ENCODE peak calls at places on chromosome 18, in six cellular contexts. G, L, Z, O, A and X are unnamed samples.

GRCh38 chr18:54323561-54323960 is 34.1 kb downstream of the STARD6 start:
- DNase-seq in Z (no peak), G (no peak), L (no peak), A (no peak), O (no peak), X (no peak)

GRCh38 chr18:76464281-76465259 is 30.5 kb downstream of the ZNF516 start:
- DNase-seq in L (no peak), Z (no peak), G (no peak), A (no peak), O (no peak), X (no peak)

GRCh38 chr18:59582395-59582794 is 114.8 kb downstream of the CCBE1 start:
- DNase-seq in Z (no peak), A (no peak), O (peak; percentile 14), G (no peak), L (no peak), X (no peak)

GRCh38 chr18:907171-907879 is 2.7 kb downstream of the ADCYAP1 start:
- DNase-seq in A (peak; percentile 22), G (no peak), O (peak; percentile 40), Z (peak; percentile 36), L (no peak), X (no peak)

GRCh38 chr18:42514522-42514921 is 559.5 kb downstream of the PIK3C3 start:
- DNase-seq in Z (no peak), A (no peak), G (no peak), L (no peak), O (no peak), X (no peak)

GRCh38 chr18:2627821-2628276 is 27.7 kb upstream of the SMCHD1 start:
- DNase-seq in G (no peak), A (peak; percentile 50), Z (no peak), O (no peak), L (no peak), X (no peak)

GRCh38 chr18:79489048-79489899 is 93.5 kb downstream of the NFATC1 start:
- DNase-seq in G (no peak), Z (no peak), A (no peak), L (no peak), O (no peak), X (no peak)

GRCh38 chr18:32019251-32019943 is 772 bp downstream of the RNF125 start:
- DNase-seq in A (peak; percentile 68), Z (peak; percentile 54), O (peak; percentile 39), G (no peak), L (peak; percentile 42), X (peak; percentile 57)

GRCh38 chr18:34738173-34738894 is 28.2 kb downstream of the DTNA start:
- DNase-seq in O (peak; percentile 17), L (no peak), A (no peak), Z (no peak), G (no peak), X (no peak)